ENCODE peak calls at places on chromosome 1, in seven cellular contexts. O, I, H, Z, U, W and E are unnamed samples. For H3K4me1, the result is how much of the 10 kb centered on the place peaks cover.

GRCh38 chr1:154955039-154955717 is 721 bp downstream of the PBXIP1 start:
- DNase-seq in U (peak), I (peak), H (peak), Z (peak), O (peak), W (no peak), E (peak)

GRCh38 chr1:181190362-181191035 is 102.0 kb downstream of the IER5 start:
- DNase-seq in Z (no peak), O (no peak), W (no peak), U (peak), H (no peak), I (no peak), E (no peak)

GRCh38 chr1:18948048-18948912 is 8.2 kb downstream of the IFFO2 start:
- DNase-seq in W (peak), H (peak), I (no peak), O (peak), Z (no peak), U (peak), E (no peak)

GRCh38 chr1:50610563-50610962 is 187.3 kb upstream of the DMRTA2 start:
- DNase-seq in U (no peak), I (no peak), W (no peak), H (no peak), Z (no peak), O (no peak), E (no peak)

GRCh38 chr1:83942914-83943313 is 56.0 kb downstream of the TTLL7 start:
- DNase-seq in H (no peak), I (no peak), U (no peak), W (no peak), Z (no peak), O (peak), E (no peak)

GRCh38 chr1:212696721-212697331 is 2.8 kb downstream of the BATF3 start:
- DNase-seq in I (no peak), O (no peak), Z (no peak), W (no peak), H (no peak), U (no peak), E (no peak)

GRCh38 chr1:232036161-232036942 is 409.8 kb downstream of the DISC1 start:
- DNase-seq in I (no peak), O (no peak), H (no peak), U (no peak), W (no peak), Z (no peak), E (no peak)

GRCh38 chr1:185345913-185346717 is 29.1 kb upstream of the IVNS1ABP start:
- DNase-seq in O (no peak), W (no peak), H (no peak), Z (no peak), I (no peak), U (no peak), E (no peak)

DNA sequence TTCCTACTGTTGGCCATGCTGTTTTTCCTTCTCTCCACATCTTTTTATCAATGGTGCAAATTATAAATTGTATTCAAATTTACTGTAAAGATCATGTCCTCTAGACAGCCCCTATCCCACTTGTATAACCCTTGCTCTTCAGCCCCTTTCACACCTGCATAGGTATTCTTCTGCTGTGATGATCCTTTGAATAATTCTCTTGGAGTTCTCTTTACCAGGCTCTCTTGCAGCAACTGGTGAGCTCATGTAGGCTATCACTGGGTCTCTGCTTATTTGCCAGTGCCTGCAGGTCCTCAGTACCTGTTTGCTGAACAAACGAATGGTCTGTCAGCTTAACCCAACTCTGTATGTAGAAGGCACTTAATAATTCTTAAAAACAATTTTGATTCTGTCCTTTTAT is 8.2 kb downstream of the PTPRC start:
- DNase-seq in I (no peak), U (no peak), H (no peak), Z (no peak), O (no peak), W (no peak), E (no peak)
- H3K4me1 ChIP-seq in I (under half), U (under half), H (under half), Z (under half), O (under half), W (under half), E (under half)

DNA sequence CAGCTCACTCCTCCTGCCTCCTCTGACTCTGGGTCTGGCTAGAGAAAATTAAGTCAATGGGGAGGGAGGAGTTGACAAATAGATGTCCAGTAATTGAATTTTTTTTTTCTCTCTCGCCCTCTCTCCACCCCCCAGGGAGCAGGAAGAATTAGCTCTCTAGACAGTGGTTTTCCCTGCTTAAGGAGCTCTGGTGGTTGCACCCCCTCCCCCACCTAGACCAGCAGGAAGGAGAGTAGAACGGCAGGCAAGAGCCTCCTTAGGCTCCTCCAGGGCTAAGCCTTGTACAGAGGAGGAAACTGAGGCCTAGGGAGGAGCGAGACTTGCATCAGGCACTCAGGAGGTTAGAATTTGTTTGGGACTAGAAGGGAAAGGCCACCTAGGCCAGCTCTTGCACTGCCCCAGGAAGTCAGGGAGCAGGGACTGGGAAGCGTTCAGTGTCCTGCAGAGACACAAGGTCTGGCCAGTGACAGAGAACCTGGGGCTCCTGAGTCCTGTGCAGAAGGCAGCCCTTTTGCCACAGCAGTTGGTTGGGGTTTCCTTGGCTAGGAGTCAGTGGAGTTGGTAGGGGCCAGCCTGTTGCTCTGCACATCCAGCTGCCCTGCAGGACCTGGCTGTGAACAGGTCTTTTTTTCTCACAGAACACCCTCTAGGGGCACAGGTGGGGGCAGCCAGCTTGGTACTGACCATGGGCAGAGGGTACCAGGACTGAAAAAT is 49.5 kb upstream of the ACOT11 start:
- DNase-seq in H (no peak), O (no peak), I (no peak), Z (no peak), U (no peak), W (no peak), E (no peak)
- H3K4me3 ChIP-seq in H (no peak), O (no peak), I (no peak), Z (no peak), U (peak), W (no peak), E (no peak)

DNA sequence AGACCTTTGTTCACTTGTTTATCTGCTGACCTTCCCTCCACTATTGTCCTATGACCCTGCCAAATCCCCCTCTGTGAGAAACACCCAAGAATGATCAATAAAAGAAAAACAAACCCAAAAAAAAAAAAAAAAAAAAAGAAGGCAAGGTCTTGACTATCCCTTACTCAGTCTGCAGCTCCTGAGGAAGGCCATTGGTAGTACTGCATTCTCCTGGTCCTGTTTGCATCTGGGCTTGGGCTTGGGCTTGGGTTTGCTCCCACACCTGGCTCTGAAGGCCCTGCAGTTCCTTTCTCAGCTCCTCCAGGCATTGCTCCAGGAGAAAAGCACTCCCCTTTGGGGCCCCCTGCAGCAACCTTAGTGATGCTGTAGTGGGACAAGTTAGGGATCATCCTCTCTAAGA is 1.6 kb downstream of the CCDC163 start:
- DNase-seq in I (no peak), O (no peak), Z (no peak), H (no peak), W (no peak), U (no peak), E (no peak)
- H3K4me1 ChIP-seq in I (under half), O (under half), Z (under half), H (under half), W (under half), U (under half), E (under half)

GRCh38 chr1:161021959-161022332 is 994 bp upstream of the F11R start:
- DNase-seq in W (no peak), Z (no peak), I (no peak), U (no peak), O (no peak), H (no peak), E (no peak)
- H3K4me3 ChIP-seq in W (peak), Z (no peak), I (no peak), U (no peak), O (no peak), H (no peak), E (no peak)

DNA sequence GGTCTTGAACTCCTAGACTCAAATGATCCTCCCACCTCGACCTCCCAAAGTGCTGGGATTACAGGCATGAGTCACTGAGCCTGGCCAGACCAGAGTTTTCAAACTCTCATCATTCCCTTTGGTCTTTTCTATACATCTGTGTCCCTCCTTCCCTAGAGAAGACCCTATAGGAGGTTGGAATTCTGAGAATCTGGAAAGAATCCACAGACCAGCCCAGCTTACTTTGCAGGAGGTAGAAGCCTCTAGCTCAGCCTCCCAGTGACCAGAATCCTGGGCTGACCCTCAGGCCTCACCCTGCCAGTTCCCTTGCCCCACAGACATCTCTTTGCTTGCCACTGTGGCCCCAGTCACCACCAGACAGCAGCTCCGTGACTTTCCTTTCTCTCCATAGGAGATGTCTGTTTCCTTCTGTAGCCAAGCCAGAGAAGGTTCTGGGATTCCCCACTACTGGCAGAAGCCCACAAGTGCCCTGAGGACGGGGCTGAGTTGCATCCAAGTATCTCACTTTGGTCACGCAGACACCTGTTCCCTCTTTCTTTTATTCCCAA is 34.7 kb upstream of the KHDRBS1 start:
- DNase-seq in O (peak), U (no peak), Z (no peak), W (no peak), I (no peak), H (no peak), E (no peak)
- H3K4me1 ChIP-seq in O (under half), U (under half), Z (under half), W (under half), I (under half), H (under half), E (under half)

DNA sequence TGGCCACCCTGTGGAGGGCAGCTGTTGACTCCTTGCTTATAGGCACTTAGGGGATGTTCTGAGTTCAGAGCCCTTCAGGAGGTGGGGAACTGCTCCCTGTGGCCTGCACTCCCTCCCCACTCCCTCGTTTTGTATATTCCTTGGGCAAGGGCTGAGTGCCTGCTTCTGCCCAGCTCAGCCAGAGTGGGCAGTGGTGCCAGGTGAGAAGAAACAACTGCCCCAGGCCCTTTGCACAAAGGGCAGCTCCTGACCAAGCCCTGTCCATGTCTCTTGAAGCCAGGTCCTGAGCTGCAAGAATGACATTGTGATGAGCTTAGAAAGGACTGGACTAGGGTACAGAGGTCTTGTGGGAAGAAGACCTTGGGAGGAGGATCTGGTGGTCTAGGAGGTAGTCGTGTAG is 2.2 kb downstream of the AGTRAP start:
- DNase-seq in I (no peak), U (no peak), Z (no peak), W (no peak), O (no peak), H (no peak), E (no peak)
- H3K4me3 ChIP-seq in I (no peak), U (no peak), Z (no peak), W (no peak), O (no peak), H (no peak), E (no peak)